ENCODE peak calls at places on chromosomes 11 and 22, in six cellular contexts. C is tibial artery, F is BJ, U is activated B cell treated with CpG ODN at 0.5 μM for 24 hours, R is GM23338, A is Caco-2. Z is an unnamed sample.

GRCh38 chr22:21569459-21570161 is 2.1 kb downstream of the UBE2L3 start:
- DNase-seq in C (no peak), F (no peak), U (no peak), R (no peak), A (no peak), Z (no peak)

GRCh38 chr11:61037694-61038093 is 64.6 kb upstream of the CD5 start:
- DNase-seq in C (no peak), F (no peak), U (no peak), R (no peak), A (no peak), Z (no peak)

GRCh38 chr11:105367129-105367528 is 227.6 kb upstream of the CARD18 start:
- DNase-seq in C (no peak), F (no peak), U (no peak), R (no peak), A (no peak), Z (no peak)

GRCh38 chr11:64713781-64714363 is 9.1 kb downstream of the NRXN2 start:
- DNase-seq in C (no peak), F (no peak), U (no peak), R (peak), A (peak), Z (no peak)

GRCh38 chr11:1573077-1573846 is 1.2 kb upstream of the DUSP8 start:
- DNase-seq in C (no peak), F (no peak), U (peak), R (no peak), A (no peak), Z (no peak)

GRCh38 chr22:26439559-26439958 is 10.5 kb downstream of the ASPHD2 start:
- DNase-seq in C (no peak), F (no peak), U (no peak), R (no peak), A (no peak), Z (no peak)

GRCh38 chr11:74084796-74085541 is 76.1 kb upstream of the UCP3 start:
- DNase-seq in C (no peak), F (no peak), U (no peak), R (no peak), A (peak), Z (no peak)

GRCh38 chr11:2519879-2520735 is 75.3 kb downstream of the KCNQ1 start:
- DNase-seq in C (peak), F (no peak), U (peak), R (no peak), A (no peak), Z (peak)

GRCh38 chr11:1072116-1072820 is 2.4 kb upstream of the MUC2 start:
- DNase-seq in C (peak), F (no peak), U (no peak), R (no peak), A (no peak), Z (peak)

GRCh38 chr11:114821626-114822025 is 143.3 kb downstream of the NXPE2 start:
- DNase-seq in C (no peak), F (no peak), U (no peak), R (peak), A (no peak), Z (no peak)

GRCh38 chr11:27807594-27807993 is 107.3 kb upstream of the BDNF start:
- DNase-seq in C (no peak), F (peak), U (no peak), R (no peak), A (no peak), Z (no peak)

GRCh38 chr22:30877662-30878515 is 90.7 kb downstream of the MORC2 start:
- DNase-seq in C (peak), F (no peak), U (no peak), R (no peak), A (no peak), Z (no peak)

GRCh38 chr11:22343411-22344032 is 5.3 kb downstream of the SLC17A6 start:
- DNase-seq in C (no peak), F (no peak), U (no peak), R (peak), A (no peak), Z (no peak)

GRCh38 chr11:18384157-18384641 is 10.2 kb upstream of the LDHA start:
- DNase-seq in C (peak), F (peak), U (peak), R (no peak), A (peak), Z (no peak)

GRCh38 chr11:134436781-134437180 is 24.7 kb upstream of the B3GAT1 start:
- DNase-seq in C (no peak), F (no peak), U (no peak), R (no peak), A (no peak), Z (no peak)

GRCh38 chr22:30749272-30749671 is 54.6 kb downstream of the OSBP2 start:
- DNase-seq in C (no peak), F (no peak), U (no peak), R (no peak), A (no peak), Z (no peak)

GRCh38 chr11:64206457-64207246 is at the start of gene FERMT3:
- DNase-seq in C (no peak), F (no peak), U (peak), R (no peak), A (no peak), Z (no peak)

GRCh38 chr22:21951931-21952465 is 650 bp downstream of the PPM1F start:
- DNase-seq in C (no peak), F (no peak), U (no peak), R (peak), A (peak), Z (no peak)

GRCh38 chr22:19035474-19036228 is 86.6 kb downstream of the DGCR2 start:
- DNase-seq in C (no peak), F (no peak), U (no peak), R (peak), A (peak), Z (no peak)

GRCh38 chr11:95923730-95924413 is at the start of gene MTMR2:
- DNase-seq in C (peak), F (no peak), U (peak), R (peak), A (peak), Z (peak)

GRCh38 chr11:49952091-49952490 is at the start of gene OR4C13:
- DNase-seq in C (no peak), F (no peak), U (no peak), R (no peak), A (no peak), Z (no peak)

GRCh38 chr11:6303657-6304056 is 16.6 kb downstream of the CAVIN3 start:
- DNase-seq in C (no peak), F (no peak), U (no peak), R (peak), A (no peak), Z (no peak)

GRCh38 chr22:44575344-44576268 is 77.6 kb upstream of the RTL6 start:
- DNase-seq in C (no peak), F (no peak), U (no peak), R (no peak), A (no peak), Z (no peak)

GRCh38 chr11:133531971-133532651 is at the start of gene OPCML:
- DNase-seq in C (no peak), F (no peak), U (no peak), R (peak), A (no peak), Z (no peak)

GRCh38 chr11:33920838-33921613 is 29.1 kb upstream of the LMO2 start:
- DNase-seq in C (no peak), F (no peak), U (peak), R (no peak), A (no peak), Z (no peak)

GRCh38 chr11:100805509-100806199 is 118.6 kb downstream of the ARHGAP42 start:
- DNase-seq in C (no peak), F (no peak), U (no peak), R (no peak), A (no peak), Z (no peak)

GRCh38 chr11:35619030-35619753 is 932 bp downstream of the FJX1 start:
- DNase-seq in C (peak), F (no peak), U (peak), R (peak), A (peak), Z (peak)

GRCh38 chr11:110130642-110131238 is 37.5 kb downstream of the ZC3H12C start:
- DNase-seq in C (no peak), F (no peak), U (no peak), R (peak), A (no peak), Z (no peak)

GRCh38 chr11:1393038-1393710 is 3.4 kb downstream of the BRSK2 start:
- DNase-seq in C (no peak), F (no peak), U (no peak), R (no peak), A (no peak), Z (no peak)

GRCh38 chr11:35166369-35167360 is 27.7 kb downstream of the CD44 start:
- DNase-seq in C (peak), F (peak), U (no peak), R (no peak), A (no peak), Z (no peak)

GRCh38 chr11:123885570-123885969 is at the start of gene TMEM225:
- DNase-seq in C (no peak), F (no peak), U (no peak), R (no peak), A (no peak), Z (no peak)

GRCh38 chr11:124825876-124826275 is 25.7 kb upstream of the MSANTD2 start:
- DNase-seq in C (no peak), F (no peak), U (no peak), R (no peak), A (no peak), Z (no peak)

GRCh38 chr11:16891170-16891569 is 123.0 kb downstream of the PLEKHA7 start:
- DNase-seq in C (no peak), F (no peak), U (no peak), R (no peak), A (no peak), Z (no peak)
- TF ChIP-seq CTCF in C (no peak), F (no peak), U (no peak), R (no peak), A (no peak), Z (no peak)

GRCh38 chr22:47933226-47933625 is 1170.8 kb downstream of the TBC1D22A start:
- DNase-seq in C (no peak), F (no peak), U (no peak), R (no peak), A (no peak), Z (no peak)
- TF ChIP-seq CTCF in C (no peak), F (no peak), U (no peak), R (no peak), A (no peak), Z (no peak)

DNA sequence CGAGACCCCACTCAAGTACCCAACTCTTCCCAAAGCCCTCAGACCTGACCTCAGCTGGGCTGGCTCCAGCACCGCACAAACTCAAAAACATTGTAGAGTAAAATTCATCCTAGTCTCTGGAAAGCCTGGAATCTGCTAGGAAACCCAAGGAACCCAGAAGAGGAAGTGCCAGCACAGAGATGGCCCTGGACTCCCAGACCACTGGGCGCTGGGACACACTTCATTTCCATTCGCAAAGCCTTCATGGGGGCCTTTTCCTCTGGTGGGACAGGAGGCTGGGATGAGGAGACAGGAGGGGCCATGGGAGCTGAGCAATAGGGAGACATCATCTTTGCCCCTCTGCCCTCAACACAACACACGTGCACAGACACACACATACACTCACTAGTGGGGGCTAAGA is 30.8 kb downstream of the ARRB1 start:
- DNase-seq in C (no peak), F (no peak), U (no peak), R (no peak), A (no peak), Z (no peak)
- TF ChIP-seq CTCF in C (no peak), F (no peak), U (no peak), R (no peak), A (no peak), Z (no peak)

GRCh38 chr11:77095551-77096490 is 6.8 kb upstream of the OMP start:
- DNase-seq in C (peak), F (no peak), U (no peak), R (no peak), A (no peak), Z (no peak)
- TF ChIP-seq CTCF in C (no peak), F (no peak), U (no peak), R (no peak), A (no peak), Z (no peak)

DNA sequence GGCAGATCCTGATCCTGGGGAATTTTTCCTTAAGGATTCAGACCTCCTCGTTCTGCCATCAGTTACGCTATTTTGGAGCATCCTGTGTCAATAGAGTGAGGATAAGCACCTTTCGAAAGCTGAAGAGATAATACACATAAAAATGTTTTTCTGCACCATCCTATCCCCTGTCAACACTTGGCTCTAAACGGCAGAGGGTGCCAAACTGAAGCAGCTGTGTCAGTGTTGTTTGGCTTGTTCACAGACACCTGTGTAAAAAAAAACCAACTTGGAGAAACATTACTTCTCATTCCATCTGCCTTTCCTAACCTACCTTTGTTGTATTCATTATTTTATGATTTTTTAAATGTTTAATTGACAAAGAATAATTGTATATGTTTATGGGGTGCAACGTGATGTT is 417.0 kb upstream of the DDI1 start:
- DNase-seq in C (no peak), F (no peak), U (no peak), R (no peak), A (peak), Z (no peak)
- TF ChIP-seq CTCF in C (no peak), F (peak), U (no peak), R (no peak), A (peak), Z (no peak)